ENCODE peak calls at places on chromosomes 2 and 18, in six cellular contexts. I is cardiac fibroblast, W is mammary epithelial cell, Q is GM13977, X is H9, C is left kidney. J is an unnamed sample.

GRCh38 chr18:62928316-62928715 is 213.0 kb downstream of the PHLPP1 start:
- DNase-seq in I (peak; percentile 11), W (no peak), Q (no peak), X (no peak), C (no peak), J (no peak)

GRCh38 chr2:175690113-175690716 is 311.9 kb downstream of the LNPK start:
- DNase-seq in I (peak; percentile 80), W (peak; percentile 49), Q (peak; percentile 28), X (no peak), C (peak; percentile 87), J (peak; percentile 7)

GRCh38 chr2:20430035-20430434 is 16.8 kb upstream of the RHOB start:
- DNase-seq in I (no peak), W (no peak), Q (no peak), X (no peak), C (no peak), J (no peak)

GRCh38 chr2:55159037-55159651 is 72.9 kb downstream of the CLHC1 start:
- DNase-seq in I (peak; percentile 42), W (no peak), Q (peak; percentile 36), X (no peak), C (peak; percentile 41), J (no peak)

GRCh38 chr2:23545811-23546210 is 160.8 kb downstream of the KLHL29 start:
- DNase-seq in I (no peak), W (no peak), Q (no peak), X (no peak), C (no peak), J (no peak)

GRCh38 chr2:101349893-101350662 is 37.2 kb downstream of the CREG2 start:
- DNase-seq in I (peak; percentile 51), W (peak; percentile 57), Q (no peak), X (no peak), C (no peak), J (no peak)

GRCh38 chr2:121218386-121218938 is 66.5 kb downstream of the TFCP2L1 start:
- DNase-seq in I (no peak), W (no peak), Q (no peak), X (no peak), C (no peak), J (no peak)

GRCh38 chr2:226887940-226888339 is 52.1 kb downstream of the RHBDD1 start:
- DNase-seq in I (no peak), W (no peak), Q (no peak), X (no peak), C (no peak), J (no peak)

GRCh38 chr2:42754021-42754775 is 9.7 kb downstream of the OXER1 start:
- DNase-seq in I (peak; percentile 16), W (no peak), Q (peak; percentile 53), X (no peak), C (no peak), J (peak; percentile 73)

GRCh38 chr2:237221443-237221842 is 135.8 kb downstream of the COPS8 start:
- DNase-seq in I (no peak), W (no peak), Q (no peak), X (no peak), C (no peak), J (no peak)

GRCh38 chr18:36415606-36416005 is 118.1 kb downstream of the FHOD3 start:
- DNase-seq in I (peak; percentile 10), W (no peak), Q (no peak), X (no peak), C (no peak), J (no peak)

GRCh38 chr2:68302281-68302680 is 17.5 kb downstream of the CNRIP1 start:
- DNase-seq in I (no peak), W (peak; percentile 9), Q (no peak), X (no peak), C (no peak), J (no peak)

GRCh38 chr2:102061962-102062795 is 70.4 kb downstream of the IL1R2 start:
- DNase-seq in I (peak; percentile 94), W (no peak), Q (no peak), X (no peak), C (peak; percentile 57), J (no peak)

J was measured in germinal center.